ENCODE peak calls at places on chromosomes 4 and X, in six cellular contexts. W is hippocampal formation; P is astrocyte of the hippocampus; Z is HEK293T; Q is effector memory CD4-positive, alpha-beta T cell; N is ACHN. C is an unnamed sample.
A peak's percentile ranks its signal among the peaks of the same experiment; 100 is the strongest.

GRCh38 chr4:105088110-105088879 is 58.4 kb upstream of the TET2 start:
- DNase-seq in W (no peak), P (peak; percentile 93), Z (no peak), Q (no peak), N (no peak), C (peak; percentile 8)

GRCh38 chrX:22950278-22951266 is 49.2 kb upstream of the DDX53 start:
- DNase-seq in W (no peak), P (peak; percentile 87), Z (no peak), Q (no peak), N (peak; percentile 82), C (no peak)

GRCh38 chrX:19543951-19544359 is 28.6 kb upstream of the MAP3K15 start:
- DNase-seq in W (no peak), P (no peak), Z (no peak), Q (no peak), N (no peak), C (peak; percentile 13)

GRCh38 chr4:150849016-150849415 is 166.1 kb downstream of the LRBA start:
- DNase-seq in W (no peak), P (peak; percentile 6), Z (no peak), Q (no peak), N (peak; percentile 8), C (no peak)

GRCh38 chrX:40908026-40908425 is 172.7 kb upstream of the MED14 start:
- DNase-seq in W (no peak), P (peak; percentile 34), Z (no peak), Q (no peak), N (no peak), C (no peak)

GRCh38 chr4:3303840-3304715 is 11.3 kb downstream of the RGS12 start:
- DNase-seq in W (no peak), P (peak; percentile 29), Z (peak; percentile 34), Q (no peak), N (no peak), C (no peak)

GRCh38 chr4:186149872-186150271 is 41.5 kb upstream of the CYP4V2 start:
- DNase-seq in W (no peak), P (no peak), Z (no peak), Q (no peak), N (peak; percentile 88), C (no peak)

GRCh38 chr4:140635606-140636005 is 66.8 kb upstream of the UCP1 start:
- DNase-seq in W (no peak), P (peak; percentile 73), Z (no peak), Q (no peak), N (peak; percentile 28), C (no peak)

GRCh38 chr4:73620115-73620792 is at the start of gene RASSF6:
- DNase-seq in W (no peak), P (peak; percentile 25), Z (peak; percentile 50), Q (no peak), N (peak; percentile 85), C (no peak)

GRCh38 chr4:163048447-163048846 is 118.2 kb downstream of the NAF1 start:
- DNase-seq in W (no peak), P (peak; percentile 26), Z (peak; percentile 42), Q (no peak), N (peak; percentile 33), C (no peak)

GRCh38 chrX:46662594-46662993 is 89.0 kb downstream of the CHST7 start:
- DNase-seq in W (no peak), P (no peak), Z (no peak), Q (no peak), N (no peak), C (no peak)

GRCh38 chr4:121307441-121308327 is 73.1 kb downstream of the QRFPR start:
- DNase-seq in W (no peak), P (peak; percentile 74), Z (peak; percentile 55), Q (no peak), N (peak; percentile 69), C (no peak)

GRCh38 chr4:83862471-83862870 is 326.6 kb downstream of the GPAT3 start:
- DNase-seq in W (no peak), P (no peak), Z (no peak), Q (no peak), N (no peak), C (no peak)

GRCh38 chr4:602559-602942 is 22.8 kb upstream of the PDE6B start:
- DNase-seq in W (peak; percentile 55), P (no peak), Z (peak; percentile 80), Q (no peak), N (peak; percentile 67), C (no peak)

C was measured in frontal cortex.